ENCODE peak calls at places on chromosomes 3 and 15, in four cellular contexts. Q is stimulated activated CD8-positive, alpha-beta memory T cell treated with anti-CD3 and anti-CD28 coated beads, Interleukin-4, amount 100 ng/mL, for 1 hour; Z is NCI-H1105; S is pancreas. K is an unnamed sample.

GRCh38 chr15:41284425-41285177 is 47.8 kb downstream of the OIP5 start:
- DNase-seq in Q (no peak), Z (no peak), S (peak), K (peak)

GRCh38 chr3:172965256-172965655 is 175.8 kb downstream of the SPATA16 start:
- DNase-seq in Q (no peak), Z (no peak), S (no peak), K (no peak)

GRCh38 chr3:13346481-13347389 is 73.4 kb downstream of the NUP210 start:
- DNase-seq in Q (peak), Z (no peak), S (no peak), K (peak)

GRCh38 chr3:55617385-55617784 is 130.3 kb upstream of the WNT5A start:
- DNase-seq in Q (no peak), Z (no peak), S (no peak), K (no peak)

GRCh38 chr15:57146394-57147140 is 228.1 kb downstream of the TCF12 start:
- DNase-seq in Q (no peak), Z (peak), S (no peak), K (peak)

GRCh38 chr15:27089233-27089586 is 118.2 kb downstream of the GABRG3 start:
- DNase-seq in Q (no peak), Z (no peak), S (no peak), K (no peak)

GRCh38 chr15:64070965-64071851 is 22.4 kb downstream of the CIAO2A start:
- DNase-seq in Q (no peak), Z (no peak), S (peak), K (peak)

GRCh38 chr3:15964605-15965061 is 166.9 kb upstream of the ANKRD28 start:
- DNase-seq in Q (no peak), Z (no peak), S (no peak), K (peak)

GRCh38 chr3:71207632-71208031 is 375.9 kb downstream of the FOXP1 start:
- DNase-seq in Q (no peak), Z (no peak), S (no peak), K (no peak)

GRCh38 chr15:29570931-29571727 is 251.1 kb downstream of the TJP1 start:
- DNase-seq in Q (no peak), Z (no peak), S (peak), K (peak)

GRCh38 chr15:77419050-77419835 is 661 bp downstream of the PEAK1 start:
- DNase-seq in Q (peak), Z (no peak), S (peak), K (peak)

GRCh38 chr3:13896473-13897154 is 16.7 kb upstream of the WNT7A start:
- DNase-seq in Q (no peak), Z (peak), S (peak), K (peak)

GRCh38 chr15:72365844-72366243 is 10.0 kb downstream of the HEXA start:
- DNase-seq in Q (no peak), Z (no peak), S (no peak), K (peak)

GRCh38 chr15:97806731-97807130 is 153.8 kb upstream of the ARRDC4 start:
- DNase-seq in Q (no peak), Z (no peak), S (no peak), K (no peak)

GRCh38 chr3:191198886-191199285 is at the start of gene OSTN:
- DNase-seq in Q (no peak), Z (no peak), S (no peak), K (no peak)

GRCh38 chr3:184156522-184156955 is 1.4 kb downstream of the DVL3 start:
- DNase-seq in Q (no peak), Z (peak), S (no peak), K (peak)

GRCh38 chr15:78321041-78321570 is 19.0 kb upstream of the CRABP1 start:
- DNase-seq in Q (no peak), Z (no peak), S (no peak), K (no peak)

GRCh38 chr15:99454941-99455795 is 110.6 kb upstream of the MEF2A start:
- DNase-seq in Q (no peak), Z (no peak), S (peak), K (peak)

GRCh38 chr15:57772223-57772957 is 65.9 kb downstream of the POLR2M start:
- DNase-seq in Q (no peak), Z (no peak), S (no peak), K (peak)

GRCh38 chr15:80160570-80161156 is 7.9 kb downstream of the FAH start:
- DNase-seq in Q (no peak), Z (no peak), S (peak), K (peak)

GRCh38 chr15:73541479-73541878 is 91.7 kb downstream of the NPTN start:
- DNase-seq in Q (no peak), Z (no peak), S (no peak), K (no peak)

GRCh38 chr3:26345613-26346012 is 277.0 kb upstream of the LRRC3B start:
- DNase-seq in Q (no peak), Z (no peak), S (no peak), K (no peak)

GRCh38 chr3:197171481-197172067 is 126.8 kb downstream of the DLG1 start:
- DNase-seq in Q (no peak), Z (no peak), S (no peak), K (no peak)

GRCh38 chr15:94470492-94470891 is 239.1 kb downstream of the MCTP2 start:
- DNase-seq in Q (no peak), Z (no peak), S (no peak), K (no peak)

GRCh38 chr3:52090620-52091468 is 34.5 kb upstream of the DUSP7 start:
- DNase-seq in Q (no peak), Z (no peak), S (no peak), K (no peak)

GRCh38 chr3:195823998-195824397 is 12.3 kb upstream of the MUC4 start:
- DNase-seq in Q (no peak), Z (no peak), S (no peak), K (peak)

GRCh38 chr3:111509308-111509707 is 32.7 kb upstream of the CD96 start:
- DNase-seq in Q (no peak), Z (peak), S (no peak), K (no peak)

GRCh38 chr3:57825116-57825515 is 69.0 kb downstream of the SLMAP start:
- DNase-seq in Q (no peak), Z (no peak), S (no peak), K (no peak)

GRCh38 chr3:30544811-30545210 is 61.6 kb upstream of the TGFBR2 start:
- DNase-seq in Q (no peak), Z (no peak), S (no peak), K (peak)

GRCh38 chr3:141246224-141246957 is 14.8 kb downstream of the PXYLP1 start:
- DNase-seq in Q (no peak), Z (no peak), S (peak), K (no peak)

GRCh38 chr3:37546876-37547275 is 314.8 kb upstream of the CTDSPL start:
- DNase-seq in Q (no peak), Z (no peak), S (no peak), K (peak)

GRCh38 chr3:50187750-50188149 is 3.7 kb upstream of the GNAT1 start:
- DNase-seq in Q (no peak), Z (no peak), S (no peak), K (no peak)

GRCh38 chr3:13012228-13012691 is 61.0 kb downstream of the IQSEC1 start:
- DNase-seq in Q (no peak), Z (no peak), S (peak), K (no peak)

GRCh38 chr3:111904376-111905241 is 45.5 kb downstream of the PHLDB2 start:
- DNase-seq in Q (no peak), Z (no peak), S (no peak), K (peak)

K was measured in kidney tubule cell.